ENCODE peak calls at places on chromosome 10, in ten cellular contexts. D, T, R, B, X, F, Q, L, E and H are unnamed samples.
A peak's percentile ranks its signal among the peaks of the same experiment; 100 is the strongest.

GRCh38 chr10:78600121-78600665 is 468.6 kb upstream of the ZMIZ1 start:
- DNase-seq in D (no peak), T (no peak), R (no peak), B (no peak), X (no peak), F (no peak), Q (peak; percentile 21), L (no peak), E (no peak), H (no peak)

GRCh38 chr10:75941181-75941580 is 509.8 kb downstream of the LRMDA start:
- DNase-seq in D (no peak), T (no peak), R (no peak), B (no peak), X (no peak), F (no peak), Q (no peak), L (no peak), E (no peak), H (no peak)

GRCh38 chr10:106500585-106501525 is 663.7 kb downstream of the SORCS1 start:
- DNase-seq in D (no peak), T (no peak), R (no peak), B (no peak), X (no peak), F (no peak), Q (no peak), L (peak; percentile 21), E (no peak), H (no peak)

GRCh38 chr10:43781480-43782361 is 133.0 kb upstream of the ZNF32 start:
- DNase-seq in D (no peak), T (no peak), R (no peak), B (no peak), X (no peak), F (no peak), Q (no peak), L (peak; percentile 15), E (peak; percentile 21), H (no peak)

GRCh38 chr10:62610649-62611229 is 193.8 kb upstream of the ADO start:
- DNase-seq in D (no peak), T (peak; percentile 23), R (peak; percentile 57), B (peak; percentile 72), X (peak; percentile 22), F (peak; percentile 60), Q (peak; percentile 94), L (peak; percentile 47), E (peak; percentile 90), H (no peak)

GRCh38 chr10:61024801-61025201 is 80.8 kb upstream of the RHOBTB1 start:
- DNase-seq in D (no peak), T (peak; percentile 33), R (no peak), B (no peak), X (no peak), F (no peak), Q (peak; percentile 74), L (peak; percentile 16), E (no peak), H (no peak)

GRCh38 chr10:93294004-93294403 is 188.1 kb downstream of the MYOF start:
- DNase-seq in D (no peak), T (no peak), R (no peak), B (no peak), X (no peak), F (no peak), Q (no peak), L (no peak), E (no peak), H (no peak)

GRCh38 chr10:125521721-125522680 is 161.0 kb downstream of the TEX36 start:
- DNase-seq in D (no peak), T (peak; percentile 16), R (no peak), B (no peak), X (no peak), F (peak; percentile 88), Q (peak; percentile 96), L (no peak), E (peak; percentile 44), H (no peak)

GRCh38 chr10:109914966-109915365 is 8.3 kb downstream of the XPNPEP1 start:
- DNase-seq in D (no peak), T (peak; percentile 22), R (no peak), B (no peak), X (peak; percentile 29), F (peak; percentile 62), Q (no peak), L (peak; percentile 96), E (peak; percentile 51), H (no peak)

GRCh38 chr10:109913351-109913902 is 9.9 kb downstream of the XPNPEP1 start:
- DNase-seq in D (no peak), T (no peak), R (no peak), B (no peak), X (no peak), F (no peak), Q (no peak), L (no peak), E (no peak), H (no peak)

GRCh38 chr10:109919224-109919623 is 4.1 kb downstream of the XPNPEP1 start:
- DNase-seq in D (no peak), T (no peak), R (no peak), B (no peak), X (no peak), F (no peak), Q (no peak), L (no peak), E (peak; percentile 34), H (no peak)

GRCh38 chr10:109912335-109913282 is 10.7 kb downstream of the XPNPEP1 start:
- DNase-seq in D (no peak), T (peak; percentile 92), R (no peak), B (no peak), X (peak; percentile 17), F (no peak), Q (no peak), L (peak; percentile 87), E (peak; percentile 50), H (no peak)

GRCh38 chr10:109915566-109915965 is 7.7 kb downstream of the XPNPEP1 start:
- DNase-seq in D (no peak), T (no peak), R (no peak), B (no peak), X (no peak), F (no peak), Q (no peak), L (no peak), E (no peak), H (no peak)
- H3K4me3 ChIP-seq in D (no peak overlapping the region), T (no peak overlapping the region), R (no peak overlapping the region), B (no peak overlapping the region), X (peak overlapping the region; percentile 21), F (peak overlapping the region; percentile 33), Q (no peak overlapping the region), L (no peak overlapping the region), E (no peak overlapping the region), H (no peak overlapping the region)

DNA sequence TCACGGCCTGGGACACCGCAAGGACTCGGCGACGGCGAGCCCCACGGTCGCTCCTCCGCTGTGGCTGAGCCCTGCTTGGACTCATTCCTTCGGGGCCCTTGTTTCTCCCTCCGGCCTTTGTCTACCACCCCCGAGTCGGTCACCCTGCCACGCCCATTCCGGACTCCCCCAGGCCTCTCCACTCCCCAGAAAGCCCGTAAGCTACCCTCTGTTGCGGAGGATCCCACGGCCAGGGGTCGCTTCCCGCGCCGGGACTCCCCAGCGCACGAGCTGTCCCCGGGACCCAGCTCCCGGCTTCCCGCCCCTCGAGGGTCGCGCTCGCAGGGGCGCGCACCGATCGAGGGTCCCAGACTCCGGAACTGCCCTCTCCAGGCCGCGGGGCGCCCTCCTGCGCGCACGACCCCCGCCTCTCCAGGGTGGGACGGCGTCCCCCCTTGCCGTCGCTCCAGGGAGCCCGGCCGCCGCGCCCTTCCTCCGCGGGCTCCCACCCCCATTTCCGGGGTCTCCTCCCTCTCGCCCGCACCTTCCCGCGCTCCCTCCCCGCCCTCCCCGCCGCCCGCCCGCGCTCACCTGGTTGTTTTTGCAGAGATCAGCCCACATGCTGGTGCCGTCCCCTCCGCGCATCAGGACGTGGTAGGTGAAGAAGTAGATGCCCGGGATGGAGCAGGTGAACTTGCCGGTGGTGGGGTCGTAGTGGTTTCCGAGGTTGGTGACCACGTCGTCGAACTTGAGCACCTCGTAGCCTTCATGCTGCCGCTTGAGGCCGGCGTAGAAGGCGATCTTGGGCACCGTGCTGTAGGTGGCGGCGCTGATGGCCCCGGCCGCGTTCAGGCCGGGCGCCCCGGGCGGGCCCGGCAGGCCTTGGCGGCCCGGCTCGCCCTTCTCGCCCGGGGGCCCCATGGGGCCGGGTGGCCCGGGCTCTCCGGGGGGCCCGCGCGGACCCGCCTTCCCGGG is 1.5 kb downstream of the C1QL3 start:
- DNase-seq in D (no peak), T (no peak), R (no peak), B (no peak), X (no peak), F (no peak), Q (peak; percentile 75), L (no peak), E (peak; percentile 31), H (no peak)
- H3K4me3 ChIP-seq in D (peak overlapping the region; percentile 58), T (peak overlapping the region; percentile 56), R (peak overlapping the region; percentile 63), B (no peak overlapping the region), X (no peak overlapping the region), F (no peak overlapping the region), Q (peak overlapping the region; percentile 54), L (no peak overlapping the region), E (peak overlapping the region; percentile 43), H (peak overlapping the region; percentile 42)

GRCh38 chr10:27447540-27447939 is 56.6 kb upstream of the RAB18 start:
- DNase-seq in D (no peak), T (no peak), R (no peak), B (no peak), X (no peak), F (no peak), Q (no peak), L (no peak), E (no peak), H (no peak)

GRCh38 chr10:27448926-27449325 is 55.2 kb upstream of the RAB18 start:
- DNase-seq in D (no peak), T (peak; percentile 69), R (no peak), B (no peak), X (no peak), F (peak; percentile 8), Q (peak; percentile 53), L (peak; percentile 68), E (no peak), H (no peak)

GRCh38 chr10:27449571-27449970 is 54.5 kb upstream of the RAB18 start:
- DNase-seq in D (no peak), T (no peak), R (no peak), B (no peak), X (no peak), F (no peak), Q (no peak), L (no peak), E (no peak), H (no peak)

GRCh38 chr10:27445070-27445469 is 59.0 kb upstream of the RAB18 start:
- DNase-seq in D (no peak), T (no peak), R (no peak), B (no peak), X (no peak), F (no peak), Q (no peak), L (no peak), E (no peak), H (no peak)

DNA sequence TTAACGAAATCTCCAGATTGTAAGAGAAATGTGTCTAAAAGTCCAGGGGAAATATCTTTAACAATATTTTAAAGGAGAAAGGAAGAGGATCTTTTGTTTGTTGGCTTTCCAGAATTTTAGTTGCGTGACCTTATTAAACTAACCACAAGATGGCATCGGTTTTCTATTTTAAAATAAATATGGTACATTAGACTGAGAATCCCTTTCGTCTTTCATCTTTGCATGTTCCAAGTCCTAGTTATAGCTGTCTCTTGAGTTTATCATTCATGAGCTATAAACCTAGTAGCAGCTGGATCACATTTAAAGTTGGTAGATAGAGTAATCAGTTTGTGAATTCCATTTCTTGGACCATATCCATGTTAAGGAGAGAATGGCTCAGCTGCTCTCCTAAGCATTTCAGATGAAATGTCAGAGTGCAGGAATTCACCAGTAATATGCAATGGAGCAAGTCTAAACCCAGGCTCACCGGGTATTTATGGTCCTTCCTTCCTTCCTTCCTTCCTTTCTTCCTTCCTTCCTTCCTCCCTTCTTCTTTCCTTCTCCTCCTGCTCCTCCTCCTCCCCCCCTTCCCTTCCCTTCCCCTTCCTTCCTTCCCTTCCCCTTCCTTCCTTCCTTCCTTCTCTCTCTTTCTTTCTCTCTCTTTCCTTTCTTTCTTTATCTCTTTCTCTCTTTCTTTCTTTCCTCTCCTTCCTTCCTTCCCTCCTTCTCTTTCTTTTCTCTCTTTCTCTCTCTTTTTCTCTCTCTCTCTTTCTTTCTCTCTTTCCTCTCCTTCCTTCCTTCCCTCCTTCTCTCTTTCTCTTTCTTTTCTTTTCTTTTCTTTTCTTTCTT is 57.8 kb upstream of the RAB18 start:
- DNase-seq in D (no peak), T (peak; percentile 56), R (no peak), B (no peak), X (no peak), F (peak; percentile 23), Q (no peak), L (peak; percentile 47), E (peak; percentile 10), H (no peak)
- H3K4me3 ChIP-seq in D (no peak overlapping the region), T (no peak overlapping the region), R (no peak overlapping the region), B (no peak overlapping the region), X (no peak overlapping the region), F (peak overlapping the region; percentile 31), Q (no peak overlapping the region), L (no peak overlapping the region), E (no peak overlapping the region), H (no peak overlapping the region)

GRCh38 chr10:5992398-5992797 is 15.1 kb upstream of the IL15RA start:
- DNase-seq in D (no peak), T (no peak), R (no peak), B (no peak), X (no peak), F (no peak), Q (no peak), L (no peak), E (no peak), H (no peak)
- H3K4me3 ChIP-seq in D (no peak overlapping the region), T (no peak overlapping the region), R (no peak overlapping the region), B (no peak overlapping the region), X (no peak overlapping the region), F (no peak overlapping the region), Q (no peak overlapping the region), L (no peak overlapping the region), E (no peak overlapping the region), H (no peak overlapping the region)